ENCODE peak calls at places on chromosomes 5 and 9, in four cellular contexts. G is HL-60, U is fibroblast of lung, V is astrocyte. D is an unnamed sample.
A peak's percentile ranks its signal among the peaks of the same experiment; 100 is the strongest.

GRCh38 chr9:4371108-4371507 is 71.2 kb upstream of the GLIS3 start:
- DNase-seq in G (no peak), U (peak; percentile 98), V (peak; percentile 97), D (no peak)

GRCh38 chr9:93929231-93929630 is 25.9 kb downstream of the BARX1 start:
- DNase-seq in G (no peak), U (no peak), V (no peak), D (no peak)

GRCh38 chr5:9284781-9285307 is 261.0 kb downstream of the SEMA5A start:
- DNase-seq in G (no peak), U (no peak), V (no peak), D (no peak)

GRCh38 chr5:56128166-56128565 is 105.0 kb downstream of the ANKRD55 start:
- DNase-seq in G (no peak), U (no peak), V (no peak), D (no peak)

GRCh38 chr5:180130876-180131740 is 59.5 kb upstream of the RNF130 start:
- DNase-seq in G (no peak), U (no peak), V (no peak), D (no peak)

GRCh38 chr5:179679014-179679674 is 1.7 kb downstream of the CBY3 start:
- DNase-seq in G (no peak), U (peak; percentile 65), V (peak; percentile 48), D (peak; percentile 64)

GRCh38 chr5:173795601-173796000 is 92.5 kb upstream of the CPEB4 start:
- DNase-seq in G (no peak), U (no peak), V (no peak), D (no peak)

GRCh38 chr9:73640971-73641370 is 489.3 kb downstream of the ANXA1 start:
- DNase-seq in G (no peak), U (no peak), V (no peak), D (no peak)

GRCh38 chr9:92482336-92482735 is at the start of gene ASPN:
- DNase-seq in G (no peak), U (peak; percentile 76), V (peak; percentile 73), D (no peak)

GRCh38 chr5:137615171-137615775 is 116.1 kb upstream of the SPOCK1 start:
- DNase-seq in G (no peak), U (no peak), V (no peak), D (no peak)

GRCh38 chr5:10250804-10251276 is 760 bp downstream of the CCT5 start:
- DNase-seq in G (peak; percentile 49), U (peak; percentile 39), V (no peak), D (no peak)

GRCh38 chr9:121860744-121861143 is 209.3 kb downstream of the DAB2IP start:
- DNase-seq in G (no peak), U (peak; percentile 90), V (peak; percentile 91), D (no peak)

GRCh38 chr5:13478831-13479465 is 465.5 kb downstream of the DNAH5 start:
- DNase-seq in G (peak; percentile 1), U (peak; percentile 60), V (peak; percentile 39), D (peak; percentile 31)

GRCh38 chr9:95139121-95139520 is 178.4 kb downstream of the FANCC start:
- DNase-seq in G (no peak), U (no peak), V (no peak), D (no peak)

GRCh38 chr9:124214596-124215550 is 42.9 kb upstream of the NEK6 start:
- DNase-seq in G (no peak), U (no peak), V (no peak), D (no peak)

GRCh38 chr5:147407094-147407681 is 102.7 kb downstream of the DPYSL3 start:
- DNase-seq in G (no peak), U (peak; percentile 93), V (peak; percentile 91), D (no peak)

GRCh38 chr9:131739988-131740648 is at the start of gene RAPGEF1:
- DNase-seq in G (no peak), U (peak; percentile 18), V (no peak), D (peak; percentile 86)

GRCh38 chr9:77649109-77649812 is 1.1 kb upstream of the GNA14 start:
- DNase-seq in G (peak; percentile 49), U (peak; percentile 26), V (peak; percentile 18), D (no peak)
- TF ChIP-seq CTCF in G (peak; percentile 24), U (peak; percentile 20), V (peak; percentile 47), D (no peak)

DNA sequence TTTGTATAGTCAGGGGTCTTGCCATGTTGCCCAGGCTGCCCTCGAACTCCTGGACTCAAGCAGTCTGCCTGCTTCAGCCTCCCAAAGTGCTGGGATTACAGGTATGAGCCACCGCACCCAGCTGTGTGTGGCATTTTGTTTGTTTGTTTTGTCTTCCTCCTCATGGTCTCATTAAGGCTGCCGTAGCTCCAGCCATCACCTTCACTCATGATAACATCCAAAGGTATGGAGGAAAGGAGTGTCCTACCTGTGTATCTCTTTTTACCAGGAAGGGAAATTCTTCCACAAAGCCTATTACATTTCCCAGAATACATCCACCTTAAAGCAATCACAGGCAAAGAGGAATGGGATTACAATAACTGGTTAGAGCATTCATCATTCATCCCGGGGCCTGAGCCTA is 27.2 kb downstream of the LSM11 start:
- DNase-seq in G (no peak), U (no peak), V (no peak), D (no peak)
- TF ChIP-seq CTCF in G (no peak), U (no peak), V (no peak), D (no peak)

GRCh38 chr9:74771672-74772071 is 116.0 kb downstream of the TRPM6 start:
- DNase-seq in G (no peak), U (no peak), V (no peak), D (no peak)
- TF ChIP-seq CTCF in G (no peak), U (no peak), V (no peak), D (no peak)

GRCh38 chr9:89919171-89919681 is 314.4 kb downstream of the GADD45G start:
- DNase-seq in G (no peak), U (no peak), V (no peak), D (no peak)
- TF ChIP-seq CTCF in G (peak; percentile 20), U (no peak), V (no peak), D (no peak)

GRCh38 chr5:177473461-177473991 is at the start of gene DBN1:
- DNase-seq in G (no peak), U (peak; percentile 61), V (no peak), D (peak; percentile 65)

GRCh38 chr5:177470759-177471536 is 2.5 kb downstream of the DBN1 start:
- DNase-seq in G (no peak), U (peak; percentile 75), V (peak; percentile 51), D (no peak)

GRCh38 chr5:177471610-177472356 is 1.7 kb downstream of the DBN1 start:
- DNase-seq in G (no peak), U (peak; percentile 73), V (peak; percentile 65), D (no peak)

GRCh38 chr5:177474094-177474493 is 660 bp upstream of the DBN1 start:
- DNase-seq in G (no peak), U (peak; percentile 50), V (no peak), D (no peak)

GRCh38 chr5:177472460-177473441 is 683 bp downstream of the DBN1 start:
- DNase-seq in G (no peak), U (peak; percentile 53), V (no peak), D (peak; percentile 74)
- TF ChIP-seq CTCF in G (no peak), U (no peak), V (no peak), D (no peak)